ENCODE peak calls at places on chromosomes 12 and 14, in six cellular contexts. One of them, this sample, is unnamed.

GRCh38 chr14:105316968-105317498 is 2.5 kb downstream of the PACS2 start:
- DNase-seq in body of pancreas: no peak
- DNase-seq in IMR-90: no peak
- DNase-seq in fibroblast of lung: no peak
- DNase-seq in omental fat pad: no peak
- DNase-seq in progenitor cell of endocrine pancreas: no peak
- DNase-seq in this sample: no peak

GRCh38 chr14:99436247-99437180 is 44.1 kb downstream of the SETD3 start:
- DNase-seq in body of pancreas: no peak
- DNase-seq in IMR-90: peak
- DNase-seq in fibroblast of lung: no peak
- DNase-seq in omental fat pad: no peak
- DNase-seq in progenitor cell of endocrine pancreas: no peak
- DNase-seq in this sample: no peak

GRCh38 chr12:92466391-92467305 is 236.1 kb upstream of the PLEKHG7 start:
- DNase-seq in body of pancreas: peak
- DNase-seq in IMR-90: peak
- DNase-seq in fibroblast of lung: peak
- DNase-seq in omental fat pad: no peak
- DNase-seq in progenitor cell of endocrine pancreas: no peak
- DNase-seq in this sample: no peak

GRCh38 chr12:113724703-113725556 is 241.2 kb downstream of the RBM19 start:
- DNase-seq in body of pancreas: no peak
- DNase-seq in IMR-90: no peak
- DNase-seq in fibroblast of lung: no peak
- DNase-seq in omental fat pad: no peak
- DNase-seq in progenitor cell of endocrine pancreas: no peak
- DNase-seq in this sample: no peak

GRCh38 chr14:99231181-99231849 is 40.7 kb downstream of the BCL11B start:
- DNase-seq in body of pancreas: no peak
- DNase-seq in IMR-90: no peak
- DNase-seq in fibroblast of lung: no peak
- DNase-seq in omental fat pad: no peak
- DNase-seq in progenitor cell of endocrine pancreas: no peak
- DNase-seq in this sample: no peak

GRCh38 chr14:50061664-50062437 is 54.5 kb downstream of the VCPKMT start:
- DNase-seq in body of pancreas: peak
- DNase-seq in IMR-90: peak
- DNase-seq in fibroblast of lung: peak
- DNase-seq in omental fat pad: no peak
- DNase-seq in progenitor cell of endocrine pancreas: no peak
- DNase-seq in this sample: peak

GRCh38 chr12:122023339-122024131 is 1.9 kb downstream of the BCL7A start:
- DNase-seq in body of pancreas: peak
- DNase-seq in IMR-90: peak
- DNase-seq in fibroblast of lung: peak
- DNase-seq in omental fat pad: no peak
- DNase-seq in progenitor cell of endocrine pancreas: peak
- DNase-seq in this sample: peak

GRCh38 chr14:102046337-102047278 is 40.2 kb downstream of the HSP90AA1 start:
- DNase-seq in body of pancreas: peak
- DNase-seq in IMR-90: peak
- DNase-seq in fibroblast of lung: peak
- DNase-seq in omental fat pad: no peak
- DNase-seq in progenitor cell of endocrine pancreas: peak
- DNase-seq in this sample: peak

GRCh38 chr14:47626151-47627035 is 49.0 kb downstream of the MDGA2 start:
- DNase-seq in body of pancreas: no peak
- DNase-seq in IMR-90: no peak
- DNase-seq in fibroblast of lung: no peak
- DNase-seq in omental fat pad: no peak
- DNase-seq in progenitor cell of endocrine pancreas: no peak
- DNase-seq in this sample: no peak

GRCh38 chr12:94193623-94194022 is 45.2 kb downstream of the PLXNC1 start:
- DNase-seq in body of pancreas: no peak
- DNase-seq in IMR-90: no peak
- DNase-seq in fibroblast of lung: no peak
- DNase-seq in omental fat pad: no peak
- DNase-seq in progenitor cell of endocrine pancreas: no peak
- DNase-seq in this sample: no peak

GRCh38 chr12:14367097-14367661 is 1.7 kb downstream of the ATF7IP start:
- DNase-seq in body of pancreas: no peak
- DNase-seq in IMR-90: peak
- DNase-seq in fibroblast of lung: peak
- DNase-seq in omental fat pad: no peak
- DNase-seq in progenitor cell of endocrine pancreas: no peak
- DNase-seq in this sample: no peak

GRCh38 chr14:64704743-64705405 is 650 bp downstream of the PLEKHG3 start:
- DNase-seq in body of pancreas: peak
- DNase-seq in IMR-90: peak
- DNase-seq in fibroblast of lung: no peak
- DNase-seq in omental fat pad: no peak
- DNase-seq in progenitor cell of endocrine pancreas: peak
- DNase-seq in this sample: peak

GRCh38 chr14:91573894-91574837 is 64.1 kb upstream of the PPP4R3A start:
- DNase-seq in body of pancreas: peak
- DNase-seq in IMR-90: peak
- DNase-seq in fibroblast of lung: peak
- DNase-seq in omental fat pad: no peak
- DNase-seq in progenitor cell of endocrine pancreas: peak
- DNase-seq in this sample: peak

GRCh38 chr12:88896958-88897357 is 316.7 kb upstream of the KITLG start:
- DNase-seq in body of pancreas: no peak
- DNase-seq in IMR-90: peak
- DNase-seq in fibroblast of lung: peak
- DNase-seq in omental fat pad: no peak
- DNase-seq in progenitor cell of endocrine pancreas: no peak
- DNase-seq in this sample: no peak

GRCh38 chr12:113082486-113083148 is 26.1 kb downstream of the DTX1 start:
- DNase-seq in body of pancreas: no peak
- DNase-seq in IMR-90: no peak
- DNase-seq in fibroblast of lung: no peak
- DNase-seq in omental fat pad: no peak
- DNase-seq in progenitor cell of endocrine pancreas: no peak
- DNase-seq in this sample: no peak

GRCh38 chr14:67749341-67750110 is 47.8 kb downstream of the RDH12 start:
- DNase-seq in body of pancreas: no peak
- DNase-seq in IMR-90: peak
- DNase-seq in fibroblast of lung: no peak
- DNase-seq in omental fat pad: no peak
- DNase-seq in progenitor cell of endocrine pancreas: no peak
- DNase-seq in this sample: no peak

GRCh38 chr12:102356690-102357089 is 123.7 kb downstream of the IGF1 start:
- DNase-seq in body of pancreas: no peak
- DNase-seq in IMR-90: no peak
- DNase-seq in fibroblast of lung: no peak
- DNase-seq in omental fat pad: no peak
- DNase-seq in progenitor cell of endocrine pancreas: no peak
- DNase-seq in this sample: no peak

GRCh38 chr12:58629376-58629775 is 290.9 kb downstream of the LRIG3 start:
- DNase-seq in body of pancreas: no peak
- DNase-seq in IMR-90: peak
- DNase-seq in fibroblast of lung: peak
- DNase-seq in omental fat pad: no peak
- DNase-seq in progenitor cell of endocrine pancreas: no peak
- DNase-seq in this sample: no peak

GRCh38 chr12:58794859-58795258 is 125.4 kb downstream of the LRIG3 start:
- DNase-seq in body of pancreas: no peak
- DNase-seq in IMR-90: no peak
- DNase-seq in fibroblast of lung: no peak
- DNase-seq in omental fat pad: no peak
- DNase-seq in progenitor cell of endocrine pancreas: no peak
- DNase-seq in this sample: no peak

GRCh38 chr14:95330591-95331370 is 11.1 kb upstream of the CLMN start:
- DNase-seq in body of pancreas: no peak
- DNase-seq in IMR-90: no peak
- DNase-seq in fibroblast of lung: no peak
- DNase-seq in omental fat pad: no peak
- DNase-seq in progenitor cell of endocrine pancreas: no peak
- DNase-seq in this sample: no peak

GRCh38 chr12:1318327-1319031 is 275.9 kb downstream of the FBXL14 start:
- DNase-seq in body of pancreas: peak
- DNase-seq in IMR-90: peak
- DNase-seq in fibroblast of lung: peak
- DNase-seq in omental fat pad: no peak
- DNase-seq in progenitor cell of endocrine pancreas: no peak
- DNase-seq in this sample: no peak

GRCh38 chr12:92927436-92928116 is 1.5 kb downstream of the EEA1 start:
- DNase-seq in body of pancreas: no peak
- DNase-seq in IMR-90: peak
- DNase-seq in fibroblast of lung: peak
- DNase-seq in omental fat pad: no peak
- DNase-seq in progenitor cell of endocrine pancreas: no peak
- DNase-seq in this sample: no peak

GRCh38 chr14:61470261-61470953 is 149.0 kb downstream of the PRKCH start:
- DNase-seq in body of pancreas: no peak
- DNase-seq in IMR-90: peak
- DNase-seq in fibroblast of lung: peak
- DNase-seq in omental fat pad: no peak
- DNase-seq in progenitor cell of endocrine pancreas: no peak
- DNase-seq in this sample: peak

GRCh38 chr14:57293851-57294837 is 25.4 kb downstream of the AP5M1 start:
- DNase-seq in body of pancreas: no peak
- DNase-seq in IMR-90: peak
- DNase-seq in fibroblast of lung: peak
- DNase-seq in omental fat pad: no peak
- DNase-seq in progenitor cell of endocrine pancreas: no peak
- DNase-seq in this sample: no peak

GRCh38 chr12:109727039-109727723 is 13.6 kb downstream of the FAM222A start:
- DNase-seq in body of pancreas: peak
- DNase-seq in IMR-90: no peak
- DNase-seq in fibroblast of lung: no peak
- DNase-seq in omental fat pad: no peak
- DNase-seq in progenitor cell of endocrine pancreas: no peak
- DNase-seq in this sample: no peak

GRCh38 chr12:48221645-48222044 is 18.6 kb upstream of the OR10AD1 start:
- DNase-seq in body of pancreas: no peak
- DNase-seq in IMR-90: no peak
- DNase-seq in fibroblast of lung: no peak
- DNase-seq in omental fat pad: no peak
- DNase-seq in progenitor cell of endocrine pancreas: no peak
- DNase-seq in this sample: no peak

GRCh38 chr14:90574640-90575131 is 177.9 kb downstream of the CALM1 start:
- DNase-seq in body of pancreas: no peak
- DNase-seq in IMR-90: no peak
- DNase-seq in fibroblast of lung: no peak
- DNase-seq in omental fat pad: no peak
- DNase-seq in progenitor cell of endocrine pancreas: no peak
- DNase-seq in this sample: no peak

GRCh38 chr12:130460611-130461478 is 123.2 kb downstream of the PIWIL1 start:
- DNase-seq in body of pancreas: no peak
- DNase-seq in IMR-90: no peak
- DNase-seq in fibroblast of lung: no peak
- DNase-seq in omental fat pad: no peak
- DNase-seq in progenitor cell of endocrine pancreas: no peak
- DNase-seq in this sample: no peak

GRCh38 chr14:88385212-88386101 is at the start of gene SPATA7:
- DNase-seq in body of pancreas: peak
- DNase-seq in IMR-90: peak
- DNase-seq in fibroblast of lung: peak
- DNase-seq in omental fat pad: peak
- DNase-seq in progenitor cell of endocrine pancreas: peak
- DNase-seq in this sample: peak
- TF ChIP-seq CTCF in body of pancreas: no peak
- TF ChIP-seq CTCF in IMR-90: no peak
- TF ChIP-seq CTCF in fibroblast of lung: no peak
- TF ChIP-seq CTCF in omental fat pad: no peak
- TF ChIP-seq CTCF in progenitor cell of endocrine pancreas: no peak
- TF ChIP-seq CTCF in this sample: no peak

DNA sequence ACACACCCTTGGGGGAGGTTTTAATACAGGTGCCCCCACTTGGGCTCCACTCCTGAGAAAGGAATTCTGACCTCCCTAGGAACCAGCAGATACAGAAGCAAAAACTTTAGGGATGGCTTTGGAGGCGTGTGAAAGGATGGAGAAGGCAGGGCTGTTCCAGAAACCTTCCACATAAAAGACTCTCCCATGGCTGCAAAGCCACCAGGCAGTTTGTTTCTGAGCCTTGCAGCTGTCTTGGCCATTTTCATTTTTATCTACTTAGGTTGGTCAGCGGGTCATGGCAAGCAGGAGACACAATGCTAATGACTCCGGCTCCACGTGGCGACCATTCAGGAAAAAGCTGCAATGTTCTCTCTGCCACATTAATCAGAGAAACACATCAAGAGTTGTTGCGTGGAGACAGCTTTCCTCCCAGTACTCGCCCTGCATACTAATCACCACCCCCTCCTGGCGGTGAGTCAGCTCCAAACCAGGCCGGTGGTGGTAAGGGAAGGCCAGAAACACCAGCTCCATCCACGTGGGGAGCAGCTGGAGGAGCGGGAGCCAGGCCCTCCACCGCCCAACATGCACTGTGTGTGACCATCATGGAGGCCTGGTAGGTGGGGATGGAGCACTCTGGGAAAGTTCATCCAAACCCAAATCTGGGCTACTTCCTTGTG is 30.9 kb upstream of the IRF2BPL start:
- DNase-seq in body of pancreas: peak
- DNase-seq in IMR-90: peak
- DNase-seq in fibroblast of lung: peak
- DNase-seq in omental fat pad: no peak
- DNase-seq in progenitor cell of endocrine pancreas: peak
- DNase-seq in this sample: peak
- TF ChIP-seq CTCF in body of pancreas: peak
- TF ChIP-seq CTCF in IMR-90: peak
- TF ChIP-seq CTCF in fibroblast of lung: peak
- TF ChIP-seq CTCF in omental fat pad: no peak
- TF ChIP-seq CTCF in progenitor cell of endocrine pancreas: peak
- TF ChIP-seq CTCF in this sample: no peak

GRCh38 chr12:32659908-32660440 is 19.1 kb upstream of the DNM1L start:
- DNase-seq in body of pancreas: no peak
- DNase-seq in IMR-90: no peak
- DNase-seq in fibroblast of lung: no peak
- DNase-seq in omental fat pad: no peak
- DNase-seq in progenitor cell of endocrine pancreas: no peak
- DNase-seq in this sample: no peak

GRCh38 chr12:32662665-32663064 is 16.4 kb upstream of the DNM1L start:
- DNase-seq in body of pancreas: no peak
- DNase-seq in IMR-90: no peak
- DNase-seq in fibroblast of lung: no peak
- DNase-seq in omental fat pad: no peak
- DNase-seq in progenitor cell of endocrine pancreas: no peak
- DNase-seq in this sample: no peak

GRCh38 chr12:32666018-32666417 is 13.1 kb upstream of the DNM1L start:
- DNase-seq in body of pancreas: no peak
- DNase-seq in IMR-90: no peak
- DNase-seq in fibroblast of lung: no peak
- DNase-seq in omental fat pad: no peak
- DNase-seq in progenitor cell of endocrine pancreas: no peak
- DNase-seq in this sample: no peak

GRCh38 chr12:32666510-32666909 is 12.6 kb upstream of the DNM1L start:
- DNase-seq in body of pancreas: no peak
- DNase-seq in IMR-90: no peak
- DNase-seq in fibroblast of lung: peak
- DNase-seq in omental fat pad: no peak
- DNase-seq in progenitor cell of endocrine pancreas: no peak
- DNase-seq in this sample: no peak

GRCh38 chr12:32661706-32662105 is 17.4 kb upstream of the DNM1L start:
- DNase-seq in body of pancreas: no peak
- DNase-seq in IMR-90: no peak
- DNase-seq in fibroblast of lung: no peak
- DNase-seq in omental fat pad: no peak
- DNase-seq in progenitor cell of endocrine pancreas: no peak
- DNase-seq in this sample: no peak
- TF ChIP-seq CTCF in body of pancreas: no peak
- TF ChIP-seq CTCF in IMR-90: no peak
- TF ChIP-seq CTCF in fibroblast of lung: no peak
- TF ChIP-seq CTCF in omental fat pad: no peak
- TF ChIP-seq CTCF in progenitor cell of endocrine pancreas: no peak
- TF ChIP-seq CTCF in this sample: no peak

GRCh38 chr12:60926256-60926655 is 1330.4 kb downstream of the SLC16A7 start:
- DNase-seq in body of pancreas: no peak
- DNase-seq in IMR-90: no peak
- DNase-seq in fibroblast of lung: no peak
- DNase-seq in omental fat pad: no peak
- DNase-seq in progenitor cell of endocrine pancreas: no peak
- DNase-seq in this sample: no peak
- TF ChIP-seq CTCF in body of pancreas: no peak
- TF ChIP-seq CTCF in IMR-90: no peak
- TF ChIP-seq CTCF in fibroblast of lung: no peak
- TF ChIP-seq CTCF in omental fat pad: no peak
- TF ChIP-seq CTCF in progenitor cell of endocrine pancreas: no peak
- TF ChIP-seq CTCF in this sample: no peak

This sample was measured in glutamatergic neuron.